ENCODE peak calls at places on chromosomes 5 and 9, in five cellular contexts. J is H1, L is H9, E is neuronal stem cell, P is mesenchymal stem cell. F is an unnamed sample.

GRCh38 chr9:130128251-130128650 is 44.0 kb upstream of the NCS1 start:
- DNase-seq in E (no peak), P (no peak), J (no peak), L (no peak), F (no peak)

GRCh38 chr5:96080557-96080956 is 118.9 kb upstream of the ELL2 start:
- DNase-seq in J (no peak), L (no peak), P (peak), E (no peak), F (no peak)

GRCh38 chr9:114471157-114471556 is 34.1 kb downstream of the WHRN start:
- DNase-seq in J (no peak), E (no peak), P (no peak), L (no peak), F (no peak)

GRCh38 chr9:96844040-96844439 is 10.3 kb downstream of the ZNF782 start:
- DNase-seq in J (no peak), P (no peak), L (no peak), E (no peak), F (no peak)

GRCh38 chr9:99056876-99057664 is 47.8 kb upstream of the TGFBR1 start:
- DNase-seq in L (no peak), P (peak), J (no peak), E (no peak), F (no peak)

GRCh38 chr9:81607593-81608288 is 81.6 kb downstream of the TLE1 start:
- DNase-seq in P (no peak), E (no peak), J (no peak), L (no peak), F (peak)

GRCh38 chr5:67095346-67095871 is 101.2 kb downstream of the CD180 start:
- DNase-seq in E (no peak), P (peak), J (no peak), L (no peak), F (no peak)

GRCh38 chr9:111891910-111892499 is 4.6 kb upstream of the UGCG start:
- DNase-seq in J (no peak), E (no peak), L (no peak), P (no peak), F (peak)

GRCh38 chr5:22611327-22611726 is 241.8 kb downstream of the CDH12 start:
- DNase-seq in J (no peak), P (no peak), E (no peak), L (no peak), F (no peak)

GRCh38 chr9:133679056-133679455 is 42.9 kb downstream of the DBH start:
- DNase-seq in P (no peak), E (no peak), L (no peak), J (no peak), F (no peak)

GRCh38 chr5:154300207-154300606 is 109.7 kb downstream of the GALNT10 start:
- DNase-seq in P (no peak), E (no peak), L (no peak), J (no peak), F (no peak)

GRCh38 chr5:65970481-65971367 is 44.3 kb downstream of the ERBIN start:
- DNase-seq in E (no peak), L (no peak), P (no peak), J (no peak), F (no peak)

GRCh38 chr9:16848189-16848588 is 22.3 kb downstream of the BNC2 start:
- DNase-seq in E (no peak), P (no peak), J (no peak), L (no peak), F (no peak)

GRCh38 chr9:78210841-78211301 is 25.0 kb upstream of the CEP78 start:
- DNase-seq in J (no peak), E (no peak), L (no peak), P (no peak), F (no peak)
- H2BK12ac ChIP-seq in J (no peak), E (no peak), L (no peak), P (no peak), F (no peak)

GRCh38 chr9:28389411-28389810 is 816.1 kb upstream of the C9orf72 start:
- DNase-seq in E (no peak), L (no peak), P (no peak), J (no peak), F (no peak)

GRCh38 chr9:28396058-28396457 is 822.8 kb upstream of the C9orf72 start:
- DNase-seq in L (no peak), J (no peak), E (no peak), P (no peak), F (no peak)

DNA sequence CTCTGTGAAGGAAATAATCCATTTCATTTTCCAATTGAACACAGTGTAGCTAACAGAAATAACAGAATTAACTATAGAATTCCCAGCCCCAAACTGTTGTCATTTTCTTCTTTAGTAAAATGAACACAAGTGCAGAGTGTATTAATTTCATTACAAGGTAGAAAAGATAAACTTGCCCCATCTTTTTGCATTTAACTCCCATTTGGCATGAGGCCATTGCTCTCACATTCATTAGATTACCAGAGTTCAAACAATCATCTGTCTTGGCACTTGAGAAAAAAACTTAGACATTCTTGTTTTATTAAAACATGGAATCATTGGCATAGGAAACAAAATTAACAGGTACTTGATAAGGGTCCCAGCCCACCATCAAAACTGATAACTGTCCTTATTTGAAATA is 821.5 kb upstream of the C9orf72 start:
- DNase-seq in J (no peak), L (no peak), E (no peak), P (no peak), F (no peak)
- H3K23ac ChIP-seq in J (no peak), L (no peak), E (no peak), P (no peak), F (no peak)

DNA sequence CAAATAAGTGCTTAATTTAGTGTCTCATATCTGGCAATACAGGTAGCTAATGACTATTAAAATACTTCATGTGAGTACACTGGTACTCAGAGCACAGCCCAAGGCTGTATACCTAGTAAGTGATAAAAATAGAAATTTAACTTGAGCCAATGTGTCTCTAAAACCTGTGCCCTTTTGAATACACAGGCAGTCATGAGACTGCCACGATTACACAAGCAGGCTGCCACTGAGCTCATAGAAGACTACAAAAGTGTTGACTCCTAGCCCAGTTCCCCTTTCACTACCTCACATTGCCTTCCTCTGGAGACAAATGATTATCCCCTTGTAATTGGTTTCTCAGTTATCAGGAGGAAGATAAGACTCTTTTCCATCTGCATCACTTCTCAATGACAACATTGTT is 66.3 kb upstream of the PAPPA start:
- DNase-seq in J (no peak), E (no peak), P (peak), L (no peak), F (no peak)
- H3K18ac ChIP-seq in J (no peak), E (no peak), P (no peak), L (no peak), F (no peak)

GRCh38 chr9:137352511-137353222 is 50.6 kb upstream of the NRARP start:
- DNase-seq in L (no peak), E (no peak), P (no peak), J (no peak), F (no peak)

GRCh38 chr9:137350696-137351584 is 48.9 kb upstream of the NRARP start:
- DNase-seq in J (no peak), P (no peak), E (no peak), L (no peak), F (no peak)

GRCh38 chr9:137353223-137354152 is 51.4 kb upstream of the NRARP start:
- DNase-seq in L (no peak), E (no peak), J (no peak), P (no peak), F (no peak)

GRCh38 chr9:137354153-137354844 is 52.2 kb upstream of the NRARP start:
- DNase-seq in E (no peak), J (no peak), L (no peak), P (no peak), F (no peak)

DNA sequence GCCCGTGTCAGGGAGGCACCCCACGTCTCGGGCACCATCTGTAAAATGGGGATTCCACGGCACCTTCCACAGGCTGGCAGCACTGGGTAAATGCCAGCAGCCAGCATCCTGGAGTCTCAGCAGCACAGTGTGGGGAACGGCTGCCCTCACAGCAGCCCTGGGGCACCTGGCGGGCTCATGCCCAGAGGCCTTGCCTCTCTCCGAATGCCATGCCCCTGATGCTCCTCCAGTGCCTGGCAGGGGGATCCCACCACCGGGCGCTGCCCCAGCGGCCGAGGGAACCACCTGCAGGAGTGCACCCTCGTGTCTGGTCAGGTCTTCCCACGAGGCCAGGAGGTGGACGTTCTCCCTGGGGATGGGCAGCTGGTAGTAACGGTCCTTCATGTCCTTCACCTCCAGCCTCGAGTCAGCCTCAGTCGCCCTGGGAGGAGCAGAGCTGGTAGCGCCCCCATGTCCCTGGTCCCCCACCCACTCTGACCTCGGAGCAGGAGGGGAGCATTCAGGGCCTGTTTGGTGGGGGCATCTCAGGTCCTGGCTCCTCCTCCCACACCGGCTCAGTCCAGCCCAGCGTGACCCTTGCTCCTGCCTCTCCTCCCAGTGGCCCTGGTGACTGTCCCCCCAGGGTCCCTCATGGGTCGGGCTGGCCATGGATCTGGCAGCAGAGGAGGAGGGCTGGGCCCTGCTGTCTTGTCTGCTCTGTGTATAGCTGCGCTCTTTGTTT is 49.9 kb upstream of the NRARP start:
- DNase-seq in P (no peak), L (no peak), J (no peak), E (no peak), F (no peak)
- H2BK12ac ChIP-seq in P (no peak), L (no peak), J (no peak), E (peak), F (no peak)

GRCh38 chr5:180021900-180022299 is 49.7 kb downstream of the RNF130 start:
- DNase-seq in E (no peak), P (no peak), L (no peak), J (no peak), F (peak)

GRCh38 chr5:180026320-180026719 is 45.2 kb downstream of the RNF130 start:
- DNase-seq in P (peak), J (no peak), E (no peak), L (no peak), F (no peak)

GRCh38 chr5:180026725-180027448 is 44.7 kb downstream of the RNF130 start:
- DNase-seq in L (no peak), E (no peak), P (peak), J (no peak), F (peak)

GRCh38 chr5:180027449-180028089 is 44.0 kb downstream of the RNF130 start:
- DNase-seq in P (no peak), E (no peak), L (no peak), J (no peak), F (no peak)
- H3K23ac ChIP-seq in P (no peak), E (no peak), L (no peak), J (no peak), F (peak)

GRCh38 chr9:101530076-101530711 is 3.5 kb upstream of the RNF20 start:
- DNase-seq in E (peak), L (peak), J (peak), P (peak), F (peak)

GRCh38 chr9:101536351-101536750 is 2.7 kb downstream of the RNF20 start:
- DNase-seq in P (peak), L (no peak), E (no peak), J (no peak), F (no peak)

GRCh38 chr9:101528015-101528414 is 5.6 kb upstream of the RNF20 start:
- DNase-seq in P (no peak), J (no peak), L (no peak), E (no peak), F (no peak)

GRCh38 chr9:101536938-101537337 is 3.3 kb downstream of the RNF20 start:
- DNase-seq in E (peak), J (no peak), P (peak), L (peak), F (peak)

GRCh38 chr9:101533334-101534187 is at the start of gene RNF20:
- DNase-seq in P (peak), E (peak), J (peak), L (peak), F (peak)
- H3K18ac ChIP-seq in P (peak), E (peak), J (peak), L (peak), F (peak)

DNA sequence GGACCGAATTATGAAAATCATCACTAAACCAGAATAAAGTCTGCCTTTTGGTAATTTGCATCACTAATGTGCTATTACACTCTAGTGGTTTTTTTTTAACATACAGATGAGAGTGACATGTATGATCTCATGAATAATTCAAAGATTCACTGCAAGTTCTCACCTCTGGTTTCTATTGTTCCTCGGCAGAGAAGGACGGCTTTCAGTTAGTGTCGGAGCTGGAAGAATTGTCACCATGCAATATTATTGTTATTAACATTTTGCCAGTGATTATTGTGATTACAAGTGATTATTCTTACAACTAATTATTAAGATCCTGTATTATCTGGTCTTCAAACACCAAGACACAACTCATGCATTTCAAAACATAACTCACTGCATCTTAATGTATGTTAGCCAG is 366.6 kb upstream of the RPS23 start:
- DNase-seq in J (no peak), P (no peak), E (no peak), L (no peak), F (no peak)
- H2BK12ac ChIP-seq in J (no peak), P (no peak), E (no peak), L (no peak), F (no peak)

GRCh38 chr5:155620819-155621410 is 607.4 kb downstream of the KIF4B start:
- DNase-seq in P (no peak), E (peak), J (peak), L (peak), F (no peak)
- H3K23ac ChIP-seq in P (no peak), E (peak), J (no peak), L (no peak), F (no peak)

DNA sequence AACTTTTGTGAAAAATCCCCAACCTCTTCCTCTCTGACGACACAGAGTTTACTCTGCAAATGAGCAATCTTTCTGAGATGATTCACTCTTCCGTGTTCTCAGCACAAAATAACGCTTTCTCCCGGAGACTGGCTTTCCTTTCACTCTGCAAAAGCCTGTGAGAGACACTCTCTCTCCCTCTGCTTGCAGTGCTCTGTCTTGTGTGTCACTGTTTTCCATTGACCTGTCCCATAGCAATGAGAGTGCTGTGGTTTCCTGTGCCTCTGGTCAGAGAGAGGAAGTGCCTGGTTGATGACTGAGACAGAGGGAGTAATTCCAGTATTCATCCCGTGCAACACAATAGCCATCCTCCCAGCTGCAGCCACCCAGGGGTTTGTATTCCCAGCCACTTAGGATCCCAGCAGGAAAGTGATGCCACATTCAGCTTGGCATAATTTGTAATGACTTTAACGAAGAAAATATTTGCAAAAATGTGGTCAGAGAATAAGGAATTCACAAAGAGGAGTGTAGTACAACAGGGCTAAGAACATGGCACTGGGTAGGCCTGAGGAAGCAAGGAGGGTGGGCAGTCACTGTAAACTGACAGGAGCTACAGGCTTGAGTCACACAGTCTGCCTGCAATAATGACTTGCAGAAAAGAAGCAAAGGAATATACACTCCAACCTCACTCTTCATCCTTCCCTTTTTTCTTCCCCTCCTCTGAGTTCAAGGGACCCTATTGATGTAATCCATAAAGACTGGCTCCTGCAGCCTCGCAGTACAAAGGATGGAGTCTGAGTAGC is 463.5 kb upstream of the RGMB start:
- DNase-seq in J (peak), P (peak), L (peak), E (peak), F (peak)
- H3K18ac ChIP-seq in J (no peak), P (peak), L (peak), E (no peak), F (no peak)

GRCh38 chr9:87622936-87623335 is 103.0 kb upstream of the CTSL start:
- DNase-seq in L (no peak), P (peak), E (no peak), J (no peak), F (no peak)
- H2BK12ac ChIP-seq in L (no peak), P (no peak), E (no peak), J (no peak), F (no peak)